ENCODE peak calls at places on chromosome 2, in nine cellular contexts. L is H1, P is upper lobe of left lung, M is SK-N-SH, V is HepG2, T is stomach, U is sigmoid colon, G is transverse colon, D is HCT116. C is an unnamed sample.

GRCh38 chr2:240644859-240645301 is 19.6 kb downstream of the GPR35 start:
- DNase-seq in L (no peak), P (no peak), M (peak; percentile 34), V (no peak), T (peak; percentile 14), U (no peak), G (no peak), D (no peak), C (no peak)

GRCh38 chr2:200411831-200412230 is 98.0 kb downstream of the KCTD18 start:
- DNase-seq in L (no peak), P (no peak), M (no peak), V (peak; percentile 13), T (no peak), U (no peak), G (no peak), D (no peak), C (no peak)

GRCh38 chr2:43057742-43058706 is 168.4 kb downstream of the ZFP36L2 start:
- DNase-seq in L (no peak), P (no peak), M (no peak), V (no peak), T (no peak), U (peak; percentile 39), G (no peak), D (no peak), C (no peak)

GRCh38 chr2:174094542-174094941 is 129.4 kb upstream of the SP3 start:
- DNase-seq in L (no peak), P (no peak), M (no peak), V (peak; percentile 14), T (no peak), U (no peak), G (no peak), D (no peak), C (no peak)

GRCh38 chr2:20164061-20164733 is 60.7 kb downstream of the SDC1 start:
- DNase-seq in L (no peak), P (no peak), M (no peak), V (no peak), T (no peak), U (no peak), G (no peak), D (no peak), C (no peak)

GRCh38 chr2:26526105-26526504 is 48.2 kb upstream of the OTOF start:
- DNase-seq in L (no peak), P (no peak), M (no peak), V (no peak), T (no peak), U (no peak), G (no peak), D (no peak), C (no peak)

GRCh38 chr2:114807666-114808065 is 365.2 kb downstream of the DPP10 start:
- DNase-seq in L (no peak), P (peak; percentile 21), M (no peak), V (no peak), T (no peak), U (no peak), G (no peak), D (no peak), C (no peak)

GRCh38 chr2:119433636-119434327 is 2.1 kb downstream of the TMEM37 start:
- DNase-seq in L (no peak), P (no peak), M (no peak), V (peak; percentile 85), T (no peak), U (no peak), G (peak; percentile 58), D (no peak), C (no peak)

GRCh38 chr2:4340536-4340935 is 637.2 kb downstream of the DCDC2C start:
- DNase-seq in L (no peak), P (no peak), M (no peak), V (no peak), T (no peak), U (no peak), G (no peak), D (no peak), C (no peak)

GRCh38 chr2:164841719-164842623 is at the start of gene COBLL1:
- DNase-seq in L (no peak), P (peak; percentile 80), M (peak; percentile 82), V (peak; percentile 84), T (peak; percentile 88), U (peak; percentile 86), G (peak; percentile 89), D (peak; percentile 71), C (peak; percentile 88)

GRCh38 chr2:143132360-143132759 is 3.1 kb downstream of the ARHGAP15 start:
- DNase-seq in L (no peak), P (no peak), M (no peak), V (no peak), T (no peak), U (no peak), G (no peak), D (no peak), C (no peak)

GRCh38 chr2:160515120-160515519 is 21.5 kb upstream of the RBMS1 start:
- DNase-seq in L (no peak), P (no peak), M (no peak), V (no peak), T (no peak), U (no peak), G (no peak), D (no peak), C (no peak)

GRCh38 chr2:58553937-58554336 is 312.8 kb upstream of the FANCL start:
- DNase-seq in L (no peak), P (no peak), M (no peak), V (peak; percentile 10), T (no peak), U (no peak), G (no peak), D (peak; percentile 7), C (no peak)

GRCh38 chr2:240324312-240325005 is 111.0 kb upstream of the GPC1 start:
- DNase-seq in L (no peak), P (no peak), M (peak; percentile 77), V (no peak), T (no peak), U (no peak), G (no peak), D (no peak), C (no peak)

GRCh38 chr2:108833219-108833618 is 46.6 kb downstream of the CCDC138 start:
- DNase-seq in L (no peak), P (no peak), M (no peak), V (peak; percentile 37), T (no peak), U (no peak), G (no peak), D (no peak), C (no peak)

GRCh38 chr2:156151351-156151750 is 181.2 kb downstream of the NR4A2 start:
- DNase-seq in L (no peak), P (no peak), M (no peak), V (no peak), T (no peak), U (no peak), G (no peak), D (no peak), C (no peak)

GRCh38 chr2:112055833-112056625 is 960 bp downstream of the TMEM87B start:
- DNase-seq in L (no peak), P (peak; percentile 78), M (peak; percentile 44), V (peak; percentile 69), T (peak; percentile 60), U (peak; percentile 85), G (peak; percentile 66), D (no peak), C (peak; percentile 63)
- TF ChIP-seq POLR2AphosphoS5 in L (no peak), P (peak; percentile 65), M (peak; percentile 78), V (no peak), T (peak; percentile 79), U (peak; percentile 52), G (peak; percentile 51), D (peak; percentile 34), C (peak; percentile 65)

GRCh38 chr2:63056309-63057065 is 5.9 kb downstream of the OTX1 start:
- DNase-seq in L (no peak), P (no peak), M (peak; percentile 75), V (no peak), T (no peak), U (peak; percentile 60), G (peak; percentile 46), D (no peak), C (no peak)
- H3K36me3 ChIP-seq in L (no peaks in the 10 kb centered on the region), P (no peaks in the 10 kb centered on the region), M (no peaks in the 10 kb centered on the region), V (peaks cover 20% of the 10 kb centered on the region), T (no peaks in the 10 kb centered on the region), U (no peaks in the 10 kb centered on the region), G (no peaks in the 10 kb centered on the region), D (peaks cover 4% of the 10 kb centered on the region), C (no peaks in the 10 kb centered on the region)

GRCh38 chr2:66477125-66477842 is 42.4 kb downstream of the MEIS1 start:
- DNase-seq in L (no peak), P (no peak), M (no peak), V (no peak), T (no peak), U (no peak), G (no peak), D (no peak), C (no peak)
- TF ChIP-seq POLR2AphosphoS5 in L (no peak), P (no peak), M (no peak), V (no peak), T (no peak), U (no peak), G (no peak), D (no peak), C (no peak)

GRCh38 chr2:280655-281110 is 7.2 kb downstream of the ALKAL2 start:
- DNase-seq in L (no peak), P (no peak), M (no peak), V (no peak), T (no peak), U (no peak), G (no peak), D (no peak), C (no peak)

GRCh38 chr2:279366-279765 is 8.5 kb downstream of the ALKAL2 start:
- DNase-seq in L (no peak), P (no peak), M (no peak), V (no peak), T (no peak), U (no peak), G (no peak), D (no peak), C (no peak)

GRCh38 chr2:279956-280654 is 7.8 kb downstream of the ALKAL2 start:
- DNase-seq in L (no peak), P (no peak), M (no peak), V (no peak), T (no peak), U (no peak), G (no peak), D (no peak), C (no peak)

GRCh38 chr2:282693-283263 is 5.1 kb downstream of the ALKAL2 start:
- DNase-seq in L (no peak), P (no peak), M (no peak), V (no peak), T (no peak), U (no peak), G (no peak), D (no peak), C (no peak)

DNA sequence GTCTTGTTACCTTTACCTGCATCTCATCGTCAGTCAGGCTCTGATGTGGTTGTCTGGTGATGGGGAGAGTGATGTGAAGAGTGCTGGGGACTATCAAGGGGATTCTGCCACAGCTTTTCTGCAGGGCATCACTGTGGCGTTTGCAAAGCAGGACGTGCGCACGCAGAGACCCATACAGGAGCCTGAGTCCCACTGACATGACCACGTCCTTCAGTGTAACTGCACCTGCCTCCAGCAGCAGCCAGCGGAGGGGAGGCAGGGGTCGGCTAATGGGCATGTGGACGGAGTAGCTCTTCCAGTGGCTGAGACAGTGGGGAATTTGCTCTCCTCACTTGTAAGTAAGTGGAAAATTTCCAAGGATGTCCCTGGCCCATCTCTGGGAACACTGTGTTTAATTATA is 6.5 kb downstream of the ALKAL2 start:
- DNase-seq in L (no peak), P (no peak), M (no peak), V (no peak), T (no peak), U (no peak), G (no peak), D (no peak), C (no peak)
- H3K36me3 ChIP-seq in L (peaks cover 31% of the 10 kb centered on the region), P (peaks cover 39% of the 10 kb centered on the region), M (peaks cover 68% of the 10 kb centered on the region), V (peaks cover 24% of the 10 kb centered on the region), T (peaks cover 68% of the 10 kb centered on the region), U (peaks cover 70% of the 10 kb centered on the region), G (peaks cover 30% of the 10 kb centered on the region), D (peaks cover 31% of the 10 kb centered on the region), C (peaks cover 4% of the 10 kb centered on the region)

C was measured in prostate gland.